ENCODE peak calls at places on chromosomes 1 and 21, in four cellular contexts. O is CD8-positive, alpha-beta T cell; T is CD4-positive, alpha-beta memory T cell; F is mucosa of descending colon. Q is an unnamed sample.

GRCh38 chr1:150568567-150568966 is 10.8 kb downstream of the MCL1 start:
- DNase-seq in O (no peak), F (no peak), T (no peak), Q (no peak)

GRCh38 chr1:162319510-162320160 is 57.0 kb downstream of the SPATA46 start:
- DNase-seq in F (no peak), T (no peak), O (no peak), Q (no peak)

GRCh38 chr1:211928993-211929637 is 98.6 kb upstream of the LPGAT1 start:
- DNase-seq in O (no peak), F (no peak), T (no peak), Q (no peak)

GRCh38 chr1:208254862-208255261 is 10.7 kb upstream of the PLXNA2 start:
- DNase-seq in O (no peak), F (no peak), T (no peak), Q (no peak)

GRCh38 chr1:159577446-159577845 is 10.2 kb upstream of the APCS start:
- DNase-seq in T (no peak), O (no peak), F (no peak), Q (no peak)

GRCh38 chr1:155012052-155012546 is 9.5 kb downstream of the ZBTB7B start:
- DNase-seq in T (peak; percentile 41), F (peak; percentile 89), O (no peak), Q (no peak)

GRCh38 chr21:38291875-38292274 is 35.1 kb downstream of the KCNJ15 start:
- DNase-seq in F (no peak), O (no peak), T (no peak), Q (no peak)

GRCh38 chr1:45442272-45442671 is 48.7 kb downstream of the TESK2 start:
- DNase-seq in T (no peak), F (no peak), O (no peak), Q (no peak)

GRCh38 chr1:167532375-167532774 is 14.0 kb upstream of the CD247 start:
- DNase-seq in T (no peak), F (no peak), O (no peak), Q (no peak)

GRCh38 chr21:31162827-31163226 is 124.6 kb upstream of the KRTAP19-8 start:
- DNase-seq in T (no peak), O (no peak), F (no peak), Q (no peak)

GRCh38 chr1:181918893-181919728 is 142.4 kb downstream of the ZNF648 start:
- DNase-seq in F (no peak), T (no peak), O (no peak), Q (no peak)

GRCh38 chr1:11594222-11594621 is 60.0 kb downstream of the FBXO2 start:
- DNase-seq in T (no peak), F (no peak), O (no peak), Q (no peak)

GRCh38 chr1:243268284-243268653 is 12.4 kb downstream of the SDCCAG8 start:
- DNase-seq in T (no peak), F (no peak), O (no peak), Q (no peak)

GRCh38 chr1:175968486-175969182 is 225.2 kb upstream of the TNR start:
- DNase-seq in F (no peak), T (no peak), O (no peak), Q (no peak)

GRCh38 chr1:246788895-246789338 is 64.7 kb downstream of the SCCPDH start:
- DNase-seq in O (no peak), T (no peak), F (no peak), Q (no peak)

GRCh38 chr1:59879556-59879955 is 47.0 kb downstream of the CYP2J2 start:
- DNase-seq in F (no peak), T (no peak), O (peak; percentile 21), Q (no peak)

GRCh38 chr1:16087733-16088132 is 14.3 kb upstream of the FAM131C start:
- DNase-seq in O (no peak), F (no peak), T (no peak), Q (no peak)

GRCh38 chr1:116311756-116312691 is 61.0 kb upstream of the ATP1A1 start:
- DNase-seq in T (no peak), O (no peak), F (no peak), Q (no peak)

GRCh38 chr21:37916795-37917142 is 512 bp upstream of the KCNJ6 start:
- DNase-seq in T (no peak), F (no peak), O (no peak), Q (no peak)

GRCh38 chr1:206502813-206503212 is 4.5 kb upstream of the RASSF5 start:
- DNase-seq in F (no peak), T (no peak), O (no peak), Q (no peak)

GRCh38 chr21:41663805-41664788 is 102.8 kb downstream of the RIPK4 start:
- DNase-seq in O (no peak), F (peak; percentile 80), T (no peak), Q (no peak)

GRCh38 chr1:220528049-220528678 is at the start of gene MARK1:
- DNase-seq in O (no peak), T (no peak), F (peak; percentile 61), Q (no peak)

GRCh38 chr1:55418625-55419024 is 203.5 kb upstream of the USP24 start:
- DNase-seq in T (no peak), F (no peak), O (no peak), Q (no peak)

GRCh38 chr1:26468911-26469310 is 3.3 kb upstream of the HMGN2 start:
- DNase-seq in T (no peak), O (no peak), F (peak; percentile 73), Q (no peak)

GRCh38 chr21:18499761-18500376 is 96.3 kb upstream of the TMPRSS15 start:
- DNase-seq in F (no peak), O (no peak), T (no peak), Q (no peak)

GRCh38 chr1:248752981-248753525 is 2.5 kb downstream of the LYPD8 start:
- DNase-seq in F (no peak), T (no peak), O (no peak), Q (no peak)
- H3K9me3 ChIP-seq in F (no peaks in the 10 kb centered on the region), T (no peaks in the 10 kb centered on the region), O (no peaks in the 10 kb centered on the region), Q (no peaks in the 10 kb centered on the region)

GRCh38 chr1:180235502-180236239 is 5.6 kb downstream of the LHX4 start:
- DNase-seq in T (no peak), O (no peak), F (no peak), Q (no peak)
- H3K4me1 ChIP-seq in T (peaks cover 45% of the 10 kb centered on the region), O (peaks cover 18% of the 10 kb centered on the region), F (peaks cover 33% of the 10 kb centered on the region), Q (peaks cover 15% of the 10 kb centered on the region)

GRCh38 chr1:32181065-32181464 is 1.6 kb downstream of the TXLNA start:
- DNase-seq in O (no peak), F (no peak), T (no peak), Q (no peak)
- H3K4me3 ChIP-seq in O (peak overlapping the region; percentile 85), F (no peak overlapping the region), T (no peak overlapping the region), Q (no peak overlapping the region)

GRCh38 chr1:2955652-2956051 is 65.6 kb upstream of the ACTRT2 start:
- DNase-seq in F (peak; percentile 2), O (no peak), T (no peak), Q (peak; percentile 17)
- H3K9me3 ChIP-seq in F (peaks cover 21% of the 10 kb centered on the region), O (no peaks in the 10 kb centered on the region), T (no peaks in the 10 kb centered on the region), Q (no peaks in the 10 kb centered on the region)

DNA sequence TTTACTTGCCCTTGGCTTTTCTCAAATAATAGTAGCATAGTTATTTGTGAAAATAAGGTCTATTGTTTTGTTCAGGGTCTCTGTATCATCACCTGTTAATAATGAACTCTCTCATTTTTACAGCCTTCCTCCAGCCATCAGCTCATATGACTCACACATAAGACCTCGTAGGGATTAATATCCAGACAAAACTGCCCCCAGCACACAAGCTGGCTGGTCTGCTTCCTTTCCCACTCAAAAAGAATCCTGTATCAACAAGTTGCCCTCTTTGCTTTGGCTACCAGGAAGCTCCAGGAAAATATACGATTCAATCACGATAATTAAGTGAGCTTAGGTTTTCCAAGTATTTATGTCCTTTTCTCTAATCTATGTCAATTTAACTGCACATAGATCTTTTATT is 119.2 kb downstream of the DMRTB1 start:
- DNase-seq in F (no peak), O (no peak), T (no peak), Q (no peak)
- H3K4me1 ChIP-seq in F (no peaks in the 10 kb centered on the region), O (peaks cover 13% of the 10 kb centered on the region), T (peaks cover 7% of the 10 kb centered on the region), Q (peaks cover 28% of the 10 kb centered on the region)

GRCh38 chr1:161019767-161020572 is 982 bp downstream of the F11R start:
- DNase-seq in O (no peak), T (no peak), F (no peak), Q (no peak)

GRCh38 chr1:161020573-161021167 is at the start of gene F11R:
- DNase-seq in F (peak; percentile 82), T (no peak), O (no peak), Q (no peak)

GRCh38 chr1:161017756-161018630 is 3.0 kb downstream of the F11R start:
- DNase-seq in T (no peak), F (no peak), O (no peak), Q (no peak)

GRCh38 chr1:161021168-161021958 is 411 bp upstream of the F11R start:
- DNase-seq in T (peak; percentile 98), O (peak; percentile 84), F (peak; percentile 98), Q (peak; percentile 85)

GRCh38 chr1:161018631-161018930 is 2.4 kb downstream of the F11R start:
- DNase-seq in F (no peak), O (no peak), T (no peak), Q (no peak)
- H3K4me3 ChIP-seq in F (no peak overlapping the region), O (no peak overlapping the region), T (no peak overlapping the region), Q (no peak overlapping the region)

DNA sequence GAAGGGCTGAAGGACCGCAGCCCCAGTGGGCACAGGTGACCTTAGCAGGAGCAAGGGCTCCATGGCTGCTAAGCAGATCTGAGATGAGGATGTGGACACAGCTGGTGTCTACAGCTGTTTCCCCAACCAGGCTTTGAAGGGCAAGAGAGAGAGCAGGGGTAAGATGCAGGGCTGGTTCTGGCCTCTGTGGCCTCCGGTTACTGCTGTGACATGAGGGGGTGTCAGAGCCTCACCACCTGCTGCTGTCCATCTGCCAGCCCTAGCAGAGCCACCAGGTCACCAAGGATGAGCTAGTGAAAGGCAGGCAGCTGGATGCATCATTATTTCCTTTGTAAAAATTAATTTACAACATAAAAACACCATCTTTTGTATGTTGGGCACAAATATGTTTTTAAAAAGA is 33.4 kb downstream of the OBSCN start:
- DNase-seq in O (no peak), F (no peak), T (no peak), Q (no peak)
- H3K9me3 ChIP-seq in O (peaks cover 9% of the 10 kb centered on the region), F (peaks cover 36% of the 10 kb centered on the region), T (peaks cover 19% of the 10 kb centered on the region), Q (peaks cover 25% of the 10 kb centered on the region)

Q was measured in CD8-positive, alpha-beta memory T cell.